ENCODE peak calls at places on chromosome 12, in four cellular contexts. U is T-helper 9 cell, F is heart right ventricle, A is cerebellar cortex. S is an unnamed sample.
A peak's percentile ranks its signal among the peaks of the same experiment; 100 is the strongest.

GRCh38 chr12:6044082-6044481 is 80.4 kb downstream of the VWF start:
- DNase-seq in U (no peak), F (no peak), A (no peak), S (no peak)

GRCh38 chr12:110498984-110499706 is 2.8 kb downstream of the VPS29 start:
- DNase-seq in U (no peak), F (no peak), A (no peak), S (no peak)

GRCh38 chr12:54700301-54700700 is 52.1 kb upstream of the DCD start:
- DNase-seq in U (no peak), F (no peak), A (no peak), S (no peak)

GRCh38 chr12:49973361-49973830 is 649 bp downstream of the AQP6 start:
- DNase-seq in U (no peak), F (no peak), A (no peak), S (no peak)

GRCh38 chr12:60830381-60830780 is 1234.6 kb downstream of the SLC16A7 start:
- DNase-seq in U (no peak), F (no peak), A (no peak), S (no peak)

GRCh38 chr12:49026678-49027480 is 8.3 kb upstream of the PRKAG1 start:
- DNase-seq in U (no peak), F (no peak), A (no peak), S (peak; percentile 46)

GRCh38 chr12:124861492-124861891 is 2.2 kb downstream of the SCARB1 start:
- DNase-seq in U (no peak), F (peak; percentile 71), A (peak; percentile 79), S (no peak)

GRCh38 chr12:98221243-98221808 is 294.1 kb upstream of the TMPO start:
- DNase-seq in U (no peak), F (no peak), A (no peak), S (no peak)

GRCh38 chr12:125193798-125194562 is 128.7 kb downstream of the AACS start:
- DNase-seq in U (no peak), F (no peak), A (peak; percentile 29), S (no peak)

GRCh38 chr12:124786065-124786964 is 77.3 kb downstream of the SCARB1 start:
- DNase-seq in U (no peak), F (peak; percentile 78), A (peak; percentile 97), S (no peak)